ENCODE peak calls at places on chromosomes 3 and 15, in ten cellular contexts. One of them, this sample, is unnamed.
A peak's percentile ranks its signal among the peaks of the same experiment; 100 is the strongest.

GRCh38 chr3:27423463-27423862 is 54.3 kb upstream of the NEK10 start:
- DNase-seq in adrenal gland: no peak
- DNase-seq in HCT116: peak; percentile 4
- DNase-seq in spleen: no peak
- DNase-seq in ovary: no peak
- DNase-seq in tibial nerve: no peak
- DNase-seq in H54: peak; percentile 12
- DNase-seq in erythroblast: no peak
- DNase-seq in A549: no peak
- DNase-seq in esophagus squamous epithelium: no peak
- DNase-seq in this sample: peak; percentile 81

GRCh38 chr15:64527263-64527984 is 67.0 kb downstream of the ZNF609 start:
- DNase-seq in A549: peak; percentile 50
- DNase-seq in adrenal gland: no peak
- DNase-seq in H54: peak; percentile 7
- DNase-seq in tibial nerve: no peak
- DNase-seq in erythroblast: no peak
- DNase-seq in spleen: no peak
- DNase-seq in HCT116: no peak
- DNase-seq in ovary: no peak
- DNase-seq in esophagus squamous epithelium: no peak
- DNase-seq in this sample: peak; percentile 90

GRCh38 chr3:57788624-57789018 is 32.5 kb downstream of the SLMAP start:
- DNase-seq in ovary: no peak
- DNase-seq in A549: no peak
- DNase-seq in erythroblast: no peak
- DNase-seq in HCT116: no peak
- DNase-seq in spleen: no peak
- DNase-seq in H54: no peak
- DNase-seq in tibial nerve: no peak
- DNase-seq in adrenal gland: no peak
- DNase-seq in esophagus squamous epithelium: no peak
- DNase-seq in this sample: no peak

GRCh38 chr15:28113426-28114113 is 14.5 kb upstream of the OCA2 start:
- DNase-seq in ovary: no peak
- DNase-seq in tibial nerve: no peak
- DNase-seq in erythroblast: no peak
- DNase-seq in adrenal gland: no peak
- DNase-seq in spleen: no peak
- DNase-seq in A549: no peak
- DNase-seq in esophagus squamous epithelium: no peak
- DNase-seq in H54: no peak
- DNase-seq in HCT116: no peak
- DNase-seq in this sample: no peak

GRCh38 chr3:77917225-77917624 is 877.3 kb downstream of the ROBO2 start:
- DNase-seq in HCT116: no peak
- DNase-seq in ovary: no peak
- DNase-seq in esophagus squamous epithelium: no peak
- DNase-seq in tibial nerve: no peak
- DNase-seq in spleen: no peak
- DNase-seq in H54: no peak
- DNase-seq in A549: no peak
- DNase-seq in erythroblast: no peak
- DNase-seq in adrenal gland: no peak
- DNase-seq in this sample: no peak

GRCh38 chr15:27589260-27589659 is 509.9 kb downstream of the OCA2 start:
- DNase-seq in tibial nerve: no peak
- DNase-seq in erythroblast: no peak
- DNase-seq in H54: no peak
- DNase-seq in ovary: no peak
- DNase-seq in esophagus squamous epithelium: no peak
- DNase-seq in A549: no peak
- DNase-seq in HCT116: no peak
- DNase-seq in adrenal gland: no peak
- DNase-seq in spleen: no peak
- DNase-seq in this sample: no peak

GRCh38 chr15:41911691-41912345 is 18.0 kb upstream of the SPTBN5 start:
- DNase-seq in erythroblast: no peak
- DNase-seq in tibial nerve: no peak
- DNase-seq in adrenal gland: no peak
- DNase-seq in H54: no peak
- DNase-seq in esophagus squamous epithelium: no peak
- DNase-seq in HCT116: no peak
- DNase-seq in ovary: no peak
- DNase-seq in A549: no peak
- DNase-seq in spleen: peak; percentile 58
- DNase-seq in this sample: no peak

GRCh38 chr3:31941230-31941632 is 39.8 kb downstream of the OSBPL10 start:
- DNase-seq in H54: no peak
- DNase-seq in HCT116: no peak
- DNase-seq in adrenal gland: no peak
- DNase-seq in spleen: no peak
- DNase-seq in A549: no peak
- DNase-seq in ovary: no peak
- DNase-seq in erythroblast: no peak
- DNase-seq in esophagus squamous epithelium: no peak
- DNase-seq in tibial nerve: no peak
- DNase-seq in this sample: no peak

GRCh38 chr3:10173926-10174435 is 9.3 kb downstream of the IRAK2 start:
- DNase-seq in A549: peak; percentile 62
- DNase-seq in ovary: peak; percentile 50
- DNase-seq in H54: peak; percentile 92
- DNase-seq in esophagus squamous epithelium: no peak
- DNase-seq in tibial nerve: peak; percentile 72
- DNase-seq in HCT116: no peak
- DNase-seq in erythroblast: no peak
- DNase-seq in spleen: no peak
- DNase-seq in adrenal gland: peak; percentile 80
- DNase-seq in this sample: peak; percentile 100

GRCh38 chr3:122258757-122259371 is 66.2 kb upstream of the CSTA start:
- DNase-seq in spleen: peak; percentile 87
- DNase-seq in tibial nerve: peak; percentile 49
- DNase-seq in HCT116: peak; percentile 53
- DNase-seq in ovary: no peak
- DNase-seq in erythroblast: peak; percentile 42
- DNase-seq in A549: peak; percentile 60
- DNase-seq in esophagus squamous epithelium: peak; percentile 11
- DNase-seq in H54: peak; percentile 64
- DNase-seq in adrenal gland: peak; percentile 83
- DNase-seq in this sample: peak; percentile 56

GRCh38 chr3:176513604-176514003 is 683.7 kb downstream of the TBL1XR1 start:
- DNase-seq in erythroblast: peak; percentile 13
- DNase-seq in HCT116: no peak
- DNase-seq in esophagus squamous epithelium: no peak
- DNase-seq in spleen: no peak
- DNase-seq in H54: no peak
- DNase-seq in A549: no peak
- DNase-seq in ovary: no peak
- DNase-seq in adrenal gland: no peak
- DNase-seq in tibial nerve: no peak
- DNase-seq in this sample: no peak

GRCh38 chr3:160260587-160261270 is 35.5 kb downstream of the C3orf80 start:
- DNase-seq in erythroblast: no peak
- DNase-seq in H54: no peak
- DNase-seq in adrenal gland: no peak
- DNase-seq in ovary: no peak
- DNase-seq in spleen: no peak
- DNase-seq in tibial nerve: no peak
- DNase-seq in HCT116: no peak
- DNase-seq in esophagus squamous epithelium: no peak
- DNase-seq in A549: no peak
- DNase-seq in this sample: no peak

GRCh38 chr3:99365979-99366378 is 272.4 kb upstream of the COL8A1 start:
- DNase-seq in H54: no peak
- DNase-seq in ovary: no peak
- DNase-seq in A549: no peak
- DNase-seq in esophagus squamous epithelium: no peak
- DNase-seq in spleen: no peak
- DNase-seq in erythroblast: no peak
- DNase-seq in tibial nerve: no peak
- DNase-seq in adrenal gland: no peak
- DNase-seq in HCT116: no peak
- DNase-seq in this sample: no peak

GRCh38 chr3:57228734-57229505 is 1.4 kb downstream of the APPL1 start:
- DNase-seq in A549: no peak
- DNase-seq in esophagus squamous epithelium: no peak
- DNase-seq in HCT116: no peak
- DNase-seq in spleen: no peak
- DNase-seq in adrenal gland: peak; percentile 15
- DNase-seq in ovary: no peak
- DNase-seq in H54: peak; percentile 25
- DNase-seq in erythroblast: peak; percentile 71
- DNase-seq in tibial nerve: no peak
- DNase-seq in this sample: peak; percentile 82

GRCh38 chr15:75349851-75350588 is 3.2 kb downstream of the NEIL1 start:
- DNase-seq in ovary: no peak
- DNase-seq in adrenal gland: peak; percentile 43
- DNase-seq in spleen: peak; percentile 93
- DNase-seq in erythroblast: no peak
- DNase-seq in esophagus squamous epithelium: no peak
- DNase-seq in tibial nerve: no peak
- DNase-seq in HCT116: no peak
- DNase-seq in A549: no peak
- DNase-seq in H54: no peak
- DNase-seq in this sample: no peak
- TF ChIP-seq POLR2A in ovary: no peak
- TF ChIP-seq POLR2A in adrenal gland: no peak
- TF ChIP-seq POLR2A in spleen: no peak
- TF ChIP-seq POLR2A in erythroblast: peak; percentile 48
- TF ChIP-seq POLR2A in esophagus squamous epithelium: no peak
- TF ChIP-seq POLR2A in tibial nerve: no peak
- TF ChIP-seq POLR2A in HCT116: no peak
- TF ChIP-seq POLR2A in A549: no peak
- TF ChIP-seq POLR2A in H54: no peak
- TF ChIP-seq POLR2A in this sample: no peak

GRCh38 chr15:59104912-59105732 is at the start of gene CCNB2:
- DNase-seq in A549: peak; percentile 99
- DNase-seq in erythroblast: peak; percentile 97
- DNase-seq in HCT116: peak; percentile 88
- DNase-seq in tibial nerve: peak; percentile 76
- DNase-seq in adrenal gland: peak; percentile 90
- DNase-seq in esophagus squamous epithelium: peak; percentile 41
- DNase-seq in H54: peak; percentile 68
- DNase-seq in spleen: peak; percentile 93
- DNase-seq in ovary: peak; percentile 75
- DNase-seq in this sample: peak; percentile 94
- TF ChIP-seq POLR2A in A549: peak; percentile 71
- TF ChIP-seq POLR2A in erythroblast: peak; percentile 97
- TF ChIP-seq POLR2A in HCT116: peak; percentile 67
- TF ChIP-seq POLR2A in tibial nerve: no peak
- TF ChIP-seq POLR2A in adrenal gland: peak; percentile 47
- TF ChIP-seq POLR2A in esophagus squamous epithelium: no peak
- TF ChIP-seq POLR2A in H54: peak; percentile 95
- TF ChIP-seq POLR2A in spleen: no peak
- TF ChIP-seq POLR2A in ovary: no peak
- TF ChIP-seq POLR2A in this sample: peak; percentile 59

DNA sequence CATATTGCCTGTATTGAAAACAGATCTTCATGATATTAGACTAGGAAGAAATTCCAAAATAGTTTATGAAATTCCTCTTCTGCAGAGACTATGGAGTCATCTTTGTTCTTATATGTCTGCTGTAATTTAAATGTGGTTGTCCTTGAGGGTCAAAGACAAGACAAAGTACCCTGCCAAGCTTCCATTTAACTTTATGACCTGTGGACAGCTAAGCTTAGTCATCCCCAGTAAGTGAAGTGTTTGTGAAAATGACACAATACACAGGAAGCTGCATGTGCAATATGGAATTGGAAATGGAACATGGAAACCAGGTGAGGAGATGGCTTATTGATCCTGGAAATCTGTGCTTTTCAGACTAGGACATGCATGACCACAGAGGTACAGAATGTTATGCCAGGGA is 68.5 kb upstream of the GBE1 start:
- DNase-seq in erythroblast: no peak
- DNase-seq in ovary: no peak
- DNase-seq in HCT116: no peak
- DNase-seq in spleen: no peak
- DNase-seq in adrenal gland: no peak
- DNase-seq in A549: no peak
- DNase-seq in esophagus squamous epithelium: no peak
- DNase-seq in H54: no peak
- DNase-seq in tibial nerve: no peak
- DNase-seq in this sample: no peak
- TF ChIP-seq POLR2A in erythroblast: no peak
- TF ChIP-seq POLR2A in ovary: no peak
- TF ChIP-seq POLR2A in HCT116: no peak
- TF ChIP-seq POLR2A in spleen: no peak
- TF ChIP-seq POLR2A in adrenal gland: no peak
- TF ChIP-seq POLR2A in A549: no peak
- TF ChIP-seq POLR2A in esophagus squamous epithelium: no peak
- TF ChIP-seq POLR2A in H54: no peak
- TF ChIP-seq POLR2A in tibial nerve: no peak
- TF ChIP-seq POLR2A in this sample: no peak

GRCh38 chr15:88641959-88642452 is 3.2 kb downstream of the ISG20 start:
- DNase-seq in esophagus squamous epithelium: no peak
- DNase-seq in HCT116: no peak
- DNase-seq in tibial nerve: no peak
- DNase-seq in spleen: peak; percentile 74
- DNase-seq in ovary: no peak
- DNase-seq in adrenal gland: no peak
- DNase-seq in A549: no peak
- DNase-seq in H54: no peak
- DNase-seq in erythroblast: no peak
- DNase-seq in this sample: no peak

GRCh38 chr15:88646951-88647350 is 8.1 kb downstream of the ISG20 start:
- DNase-seq in HCT116: no peak
- DNase-seq in A549: no peak
- DNase-seq in adrenal gland: no peak
- DNase-seq in H54: no peak
- DNase-seq in tibial nerve: no peak
- DNase-seq in erythroblast: no peak
- DNase-seq in esophagus squamous epithelium: no peak
- DNase-seq in ovary: no peak
- DNase-seq in spleen: peak; percentile 59
- DNase-seq in this sample: no peak

GRCh38 chr15:88645171-88646087 is 6.6 kb downstream of the ISG20 start:
- DNase-seq in ovary: no peak
- DNase-seq in esophagus squamous epithelium: no peak
- DNase-seq in spleen: peak; percentile 61
- DNase-seq in A549: no peak
- DNase-seq in adrenal gland: no peak
- DNase-seq in HCT116: no peak
- DNase-seq in tibial nerve: no peak
- DNase-seq in erythroblast: no peak
- DNase-seq in H54: no peak
- DNase-seq in this sample: no peak

GRCh38 chr15:88646088-88646405 is 7.2 kb downstream of the ISG20 start:
- DNase-seq in H54: no peak
- DNase-seq in ovary: no peak
- DNase-seq in adrenal gland: no peak
- DNase-seq in HCT116: no peak
- DNase-seq in tibial nerve: no peak
- DNase-seq in spleen: no peak
- DNase-seq in esophagus squamous epithelium: no peak
- DNase-seq in erythroblast: no peak
- DNase-seq in A549: no peak
- DNase-seq in this sample: no peak

DNA sequence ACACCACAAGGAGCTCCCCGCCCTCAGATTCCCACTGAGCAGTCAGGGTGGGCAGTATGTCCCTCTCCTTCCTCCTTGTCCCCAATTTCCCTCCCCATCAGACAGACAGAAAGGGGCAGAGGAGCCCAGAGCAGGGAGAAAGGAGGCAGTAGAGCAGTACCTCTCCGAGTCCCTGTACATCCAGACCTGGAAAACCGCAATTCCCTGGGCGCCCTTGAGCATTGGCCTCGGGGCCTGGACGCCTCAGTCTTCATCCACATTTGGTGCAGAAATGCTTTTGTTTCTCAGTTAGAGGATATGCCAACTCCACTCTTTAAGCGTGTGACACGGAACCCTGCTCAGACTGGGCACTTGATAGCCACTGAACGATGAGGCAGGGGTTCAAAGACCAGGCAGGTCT is 5.9 kb downstream of the ISG20 start:
- DNase-seq in ovary: no peak
- DNase-seq in H54: no peak
- DNase-seq in HCT116: no peak
- DNase-seq in A549: no peak
- DNase-seq in erythroblast: no peak
- DNase-seq in spleen: peak; percentile 62
- DNase-seq in tibial nerve: no peak
- DNase-seq in esophagus squamous epithelium: no peak
- DNase-seq in adrenal gland: no peak
- DNase-seq in this sample: no peak
- TF ChIP-seq POLR2A in ovary: no peak
- TF ChIP-seq POLR2A in H54: no peak
- TF ChIP-seq POLR2A in HCT116: no peak
- TF ChIP-seq POLR2A in A549: no peak
- TF ChIP-seq POLR2A in erythroblast: no peak
- TF ChIP-seq POLR2A in spleen: no peak
- TF ChIP-seq POLR2A in tibial nerve: no peak
- TF ChIP-seq POLR2A in esophagus squamous epithelium: no peak
- TF ChIP-seq POLR2A in adrenal gland: no peak
- TF ChIP-seq POLR2A in this sample: no peak